ENCODE peak calls at places on chromosomes 4 and X, in eight cellular contexts. W is adrenal gland, G is breast epithelium, V is sigmoid colon, L is A549, C is IMR-90, S is HepG2, F is testis. E is an unnamed sample.
A peak's percentile ranks its signal among the peaks of the same experiment; 100 is the strongest.

GRCh38 chr4:25993564-25994185 is 79.7 kb downstream of the SMIM20 start:
- DNase-seq in W (no peak), L (peak; percentile 33), V (no peak), G (no peak), F (no peak), S (peak; percentile 35), C (no peak), E (peak; percentile 22)

GRCh38 chr4:158008551-158009218 is 164.1 kb downstream of the GASK1B start:
- DNase-seq in S (no peak), L (no peak), W (peak; percentile 51), G (no peak), F (peak; percentile 37), V (no peak), C (peak; percentile 63), E (no peak)

GRCh38 chr4:2743518-2744445 is 12.4 kb downstream of the TNIP2 start:
- DNase-seq in L (no peak), C (no peak), G (no peak), W (no peak), V (no peak), S (no peak), F (no peak), E (no peak)

GRCh38 chr4:38868055-38868965 is 704 bp downstream of the FAM114A1 start:
- DNase-seq in C (peak; percentile 60), L (peak; percentile 28), V (peak; percentile 88), W (peak; percentile 46), S (no peak), F (peak; percentile 64), G (peak; percentile 39), E (no peak)

GRCh38 chr4:98166025-98166730 is 22.9 kb upstream of the STPG2 start:
- DNase-seq in S (no peak), G (peak; percentile 50), W (peak; percentile 84), F (no peak), V (no peak), C (peak; percentile 1), L (peak; percentile 45), E (no peak)

GRCh38 chr4:26362745-26363439 is 42.1 kb downstream of the RBPJ start:
- DNase-seq in F (no peak), S (no peak), L (no peak), V (no peak), C (peak; percentile 56), G (no peak), W (no peak), E (no peak)

GRCh38 chr4:166838975-166839614 is 395.2 kb downstream of the SPOCK3 start:
- DNase-seq in V (no peak), F (no peak), S (no peak), L (no peak), C (no peak), G (no peak), W (no peak), E (no peak)

GRCh38 chr4:121720109-121720508 is 23.3 kb upstream of the ANXA5 start:
- DNase-seq in L (no peak), C (no peak), V (no peak), F (no peak), S (peak; percentile 35), W (no peak), G (no peak), E (no peak)

GRCh38 chr4:7515390-7515902 is 80.7 kb upstream of the PSAPL1 start:
- DNase-seq in L (no peak), F (peak; percentile 24), C (no peak), W (no peak), V (no peak), S (peak; percentile 41), G (no peak), E (no peak)

GRCh38 chr4:176762661-176763308 is 29.9 kb downstream of the VEGFC start:
- DNase-seq in G (no peak), W (no peak), C (no peak), V (no peak), L (no peak), S (no peak), F (no peak), E (no peak)

GRCh38 chr4:38128478-38129451 is 168.6 kb downstream of the PTTG2 start:
- DNase-seq in V (no peak), S (peak; percentile 91), F (no peak), W (no peak), L (peak; percentile 20), C (peak; percentile 89), G (no peak), E (no peak)

GRCh38 chrX:54639346-54640102 is 109.5 kb downstream of the GNL3L start:
- DNase-seq in V (peak; percentile 98), S (peak; percentile 86), C (peak; percentile 96), F (peak; percentile 96), G (peak; percentile 93), W (peak; percentile 97), L (peak; percentile 98), E (peak; percentile 42)
- TF ChIP-seq POLR2A in V (no peak), S (peak; percentile 60), C (peak; percentile 88), F (no peak), G (no peak), W (peak; percentile 74), L (peak; percentile 51), E (peak; percentile 41)

DNA sequence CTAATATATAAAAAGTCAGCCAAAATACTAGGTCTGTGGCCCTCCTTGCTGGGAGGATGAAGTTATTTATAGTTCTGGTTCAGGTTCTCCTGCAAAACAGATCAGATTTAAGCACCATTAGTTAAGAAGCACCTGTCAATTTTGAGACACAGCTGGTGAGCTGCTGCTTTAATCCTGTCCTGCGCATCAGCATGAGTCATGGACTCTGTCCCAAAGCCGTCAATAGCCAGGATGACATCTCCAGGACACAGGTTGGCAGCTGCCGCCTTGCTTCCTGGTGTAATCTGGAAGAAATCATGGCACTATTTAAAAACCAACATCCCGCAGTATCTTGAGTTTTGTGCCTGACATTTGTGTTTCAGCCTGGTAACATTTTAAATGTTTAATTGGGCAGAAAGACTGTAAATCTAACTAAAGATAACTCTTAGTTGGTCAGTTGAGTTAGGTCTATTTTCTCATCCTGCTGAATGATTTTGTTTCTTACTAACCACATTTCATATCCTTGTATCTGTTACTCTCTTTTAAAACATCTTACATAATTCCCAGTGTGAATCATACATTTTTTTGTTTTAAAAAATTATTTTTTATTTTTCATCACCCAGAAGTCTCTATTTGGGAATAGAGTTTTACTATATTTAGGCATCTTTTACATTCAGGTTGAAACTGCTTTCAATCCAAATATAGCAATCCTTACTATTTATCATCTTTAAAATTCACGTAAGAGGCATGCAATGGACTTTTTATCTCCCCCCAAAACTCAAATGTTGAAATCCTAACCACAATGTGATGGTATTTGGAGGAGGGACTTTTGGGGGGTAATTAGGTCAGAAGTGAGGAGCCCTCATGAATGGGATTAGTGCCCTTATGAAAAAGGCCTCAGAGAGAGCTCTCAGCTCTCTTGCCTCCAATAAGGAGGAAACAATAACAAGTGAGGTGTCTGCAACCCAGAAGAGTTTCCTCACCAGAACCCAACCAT is 10.1 kb downstream of the PDLIM3 start:
- DNase-seq in L (no peak), F (no peak), V (no peak), S (no peak), W (no peak), C (peak; percentile 30), G (no peak), E (no peak)
- TF ChIP-seq POLR2A in L (no peak), F (no peak), V (no peak), S (no peak), W (no peak), C (no peak), G (no peak), E (no peak)

GRCh38 chr4:57119054-57119651 is 9.0 kb upstream of the IGFBP7 start:
- DNase-seq in G (peak; percentile 53), S (no peak), C (peak; percentile 96), W (peak; percentile 53), L (peak; percentile 75), V (peak; percentile 92), F (peak; percentile 56), E (no peak)
- TF ChIP-seq POLR2A in G (no peak), S (no peak), C (peak; percentile 79), W (no peak), L (no peak), V (peak; percentile 9), F (no peak), E (no peak)

DNA sequence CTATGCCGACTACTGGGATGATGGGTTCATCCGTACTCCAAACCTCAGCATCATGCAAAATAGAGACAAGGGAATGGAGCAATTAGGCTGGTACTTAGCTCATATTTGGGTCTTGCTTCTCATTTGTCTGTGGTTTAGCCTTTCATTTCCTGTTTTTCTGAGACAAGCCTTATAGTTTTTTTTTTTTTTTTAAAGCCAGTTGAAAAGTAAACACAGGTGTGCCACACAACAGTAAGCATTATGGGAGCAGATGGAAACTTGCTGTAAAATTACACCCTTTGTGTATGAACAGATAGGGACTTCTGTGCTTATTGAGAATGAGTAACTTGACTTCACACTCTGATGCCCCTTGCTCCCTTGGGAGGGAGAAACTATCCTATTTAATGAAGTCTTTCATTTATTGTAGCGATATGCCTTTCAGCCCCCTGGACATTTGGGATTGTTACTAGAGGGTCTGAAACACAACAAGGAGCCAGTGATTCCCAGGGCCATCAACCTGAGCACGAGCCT is 13.7 kb downstream of the RASSF6 start:
- DNase-seq in L (no peak), G (no peak), W (no peak), C (no peak), V (no peak), S (no peak), F (no peak), E (no peak)
- TF ChIP-seq POLR2A in L (no peak), G (no peak), W (no peak), C (no peak), V (no peak), S (no peak), F (no peak), E (no peak)